ENCODE peak calls at places on chromosomes 1 and 21, in six cellular contexts. Y is fibroblast of lung, Q is epithelial cell of esophagus, A is tibial artery, C is fibroblast of villous mesenchyme, B is dorsolateral prefrontal cortex. M is an unnamed sample.

GRCh38 chr1:156242738-156243137 is 754 bp downstream of the BGLAP start:
- DNase-seq in Y (no peak), B (no peak), C (no peak), A (no peak), Q (no peak), M (no peak)

GRCh38 chr1:55400560-55400959 is 185.4 kb upstream of the USP24 start:
- DNase-seq in B (no peak), C (peak), Q (no peak), Y (no peak), A (no peak), M (no peak)

GRCh38 chr21:41678016-41678935 is 88.6 kb downstream of the RIPK4 start:
- DNase-seq in C (no peak), Y (peak), A (peak), B (no peak), Q (peak), M (peak)

GRCh38 chr1:46202975-46203737 is at the start of gene LURAP1:
- DNase-seq in C (peak), B (peak), Q (peak), A (peak), Y (peak), M (peak)

GRCh38 chr1:40017951-40018575 is 22.5 kb upstream of the CAP1 start:
- DNase-seq in C (no peak), B (no peak), Q (no peak), Y (no peak), A (no peak), M (no peak)

GRCh38 chr21:33708874-33709273 is 66.6 kb downstream of the ITSN1 start:
- DNase-seq in Q (no peak), A (no peak), B (no peak), Y (no peak), C (no peak), M (no peak)

GRCh38 chr1:101175886-101176285 is 60.9 kb upstream of the S1PR1 start:
- DNase-seq in Y (peak), C (no peak), A (no peak), Q (peak), B (no peak), M (no peak)

GRCh38 chr1:150957666-150958065 is 17.0 kb downstream of the CERS2 start:
- DNase-seq in C (no peak), A (no peak), Y (no peak), Q (no peak), B (no peak), M (no peak)

GRCh38 chr1:202214089-202214843 is 20.7 kb downstream of the LGR6 start:
- DNase-seq in B (no peak), C (no peak), A (no peak), Y (no peak), Q (no peak), M (no peak)

GRCh38 chr1:231937013-231937754 is 310.6 kb downstream of the DISC1 start:
- DNase-seq in A (no peak), B (no peak), Y (no peak), Q (no peak), C (no peak), M (no peak)

GRCh38 chr1:41341756-41342562 is 19.3 kb upstream of the FOXO6 start:
- DNase-seq in Y (peak), B (peak), A (no peak), Q (peak), C (peak), M (no peak)

DNA sequence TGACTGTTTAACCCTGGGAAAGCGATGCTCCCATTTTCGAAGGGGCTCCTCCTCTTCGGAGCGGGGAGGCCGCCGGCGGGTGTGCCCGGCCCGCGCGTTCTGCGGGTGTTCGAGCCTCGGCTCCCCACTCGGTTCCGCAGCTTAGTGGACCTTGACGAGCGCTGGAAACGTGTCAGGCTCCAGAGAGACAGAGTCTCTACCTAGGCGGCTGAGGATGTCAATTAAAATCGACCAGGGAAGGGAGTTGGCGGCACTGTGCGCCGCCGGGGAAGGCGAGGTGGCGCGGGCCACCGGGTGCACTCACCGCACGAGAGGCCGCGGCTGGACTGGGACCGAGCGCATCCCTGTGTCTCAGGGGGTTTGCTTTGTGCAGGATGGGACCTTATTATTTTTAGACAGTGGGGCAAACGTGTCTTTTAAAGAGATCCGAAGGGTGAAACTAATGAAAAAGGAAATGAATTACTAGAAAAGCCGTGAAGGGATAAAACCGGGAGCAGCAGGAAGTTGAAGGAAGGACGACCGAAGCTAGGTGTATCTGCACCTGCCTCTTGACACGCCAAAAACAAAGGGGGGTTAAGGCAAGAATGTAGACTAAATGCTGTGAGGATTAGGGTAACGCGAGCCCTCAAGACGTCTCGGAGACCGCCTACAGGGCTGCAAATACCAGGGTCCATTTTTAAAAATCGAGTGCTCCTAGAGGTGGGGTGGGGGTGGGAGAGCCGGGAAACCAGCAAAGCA is 5.6 kb downstream of the LHX4 start:
- DNase-seq in Q (no peak), B (no peak), A (peak), C (no peak), Y (no peak), M (no peak)
- H3K4me3 ChIP-seq in Q (no peak), B (no peak), A (no peak), C (no peak), Y (no peak), M (no peak)

DNA sequence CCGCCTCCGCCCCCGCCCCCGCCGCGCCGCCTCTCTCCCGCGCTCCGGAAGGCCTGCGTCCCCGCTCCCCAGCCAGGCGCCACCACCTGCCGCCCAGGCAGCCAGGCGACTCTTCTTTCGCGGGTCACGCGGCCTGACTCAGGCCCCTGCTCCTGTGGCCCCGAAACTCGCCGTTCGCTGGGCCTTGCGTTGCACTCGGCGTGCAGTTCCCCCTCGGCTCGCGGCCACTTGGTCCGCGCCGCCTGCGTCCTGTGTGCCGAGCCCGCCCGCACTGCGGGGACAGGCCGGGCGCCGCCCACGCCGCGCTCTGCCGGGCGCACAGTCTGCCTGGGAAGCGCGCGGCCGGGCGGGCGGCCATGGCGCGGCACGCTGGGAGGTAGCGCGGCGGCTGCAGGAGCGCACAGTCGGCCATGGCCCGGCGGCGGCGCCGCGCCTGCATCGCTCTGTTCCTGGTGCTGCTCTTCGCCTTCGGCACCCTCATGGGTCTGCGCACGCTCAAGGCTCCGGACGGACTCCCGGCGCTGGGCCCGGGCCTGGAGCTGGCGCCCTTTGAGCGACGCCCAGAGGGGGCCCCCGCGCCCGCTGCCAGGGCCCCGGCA is at the start of gene MANEAL:
- DNase-seq in Q (peak), C (peak), Y (peak), B (peak), A (peak), M (peak)
- H3K4me3 ChIP-seq in Q (peak), C (peak), Y (no peak), B (peak), A (peak), M (peak)

DNA sequence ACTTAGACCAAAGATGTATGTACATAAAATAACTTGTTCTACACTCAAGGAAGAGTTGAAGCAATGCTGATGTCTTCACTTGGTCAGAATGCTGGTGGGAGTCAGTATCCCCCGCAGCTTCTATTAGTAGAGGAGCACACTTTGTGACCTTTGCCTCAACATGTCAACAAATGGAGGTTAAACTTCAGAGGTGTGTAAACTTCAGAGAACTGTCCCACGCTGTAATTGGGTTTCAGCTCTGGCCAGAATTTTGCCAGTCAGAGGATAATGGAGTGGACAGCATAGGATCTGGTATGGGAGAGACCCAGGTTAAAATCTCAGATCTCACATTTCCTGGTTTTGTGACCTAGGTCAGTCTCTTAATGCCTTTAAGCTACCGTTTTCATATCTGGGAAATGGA is 107.6 kb upstream of the ZNF644 start:
- DNase-seq in Q (no peak), A (no peak), B (no peak), Y (no peak), C (no peak), M (no peak)
- H3K4me3 ChIP-seq in Q (no peak), A (no peak), B (no peak), Y (no peak), C (no peak), M (no peak)

DNA sequence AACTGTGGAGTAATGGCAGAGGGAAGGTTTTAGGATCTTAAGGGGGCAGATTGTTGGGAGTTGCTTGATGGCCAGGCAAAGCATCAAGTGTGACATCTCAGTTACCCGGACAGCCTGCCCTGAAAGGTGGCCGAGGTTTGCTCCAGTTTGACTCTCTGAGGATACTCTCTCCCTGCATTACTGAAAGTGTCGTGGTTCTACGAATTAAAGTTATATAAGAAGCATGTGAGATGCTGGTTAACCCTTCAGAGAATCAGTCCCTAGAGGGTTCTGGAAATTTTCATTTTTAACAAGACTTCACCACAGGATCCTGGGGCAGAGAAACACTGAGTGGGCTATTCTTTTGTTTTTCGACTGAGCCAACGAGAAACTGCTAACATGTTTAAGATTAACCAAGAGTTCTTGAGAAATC is 689 bp upstream of the ZNF644 start:
- DNase-seq in Q (no peak), C (no peak), Y (no peak), A (no peak), B (no peak), M (no peak)
- H3K4me3 ChIP-seq in Q (peak), C (peak), Y (peak), A (peak), B (peak), M (peak)

GRCh38 chr1:152457561-152457960 is 43.5 kb upstream of the CRNN start:
- DNase-seq in B (no peak), A (no peak), C (no peak), Q (no peak), Y (no peak), M (no peak)

GRCh38 chr1:152461544-152461943 is 47.5 kb upstream of the CRNN start:
- DNase-seq in Y (peak), C (peak), A (no peak), B (no peak), Q (peak), M (peak)

GRCh38 chr1:152460529-152460899 is 46.5 kb upstream of the CRNN start:
- DNase-seq in A (no peak), C (no peak), B (no peak), Q (no peak), Y (no peak), M (no peak)

GRCh38 chr1:152458384-152459185 is 44.5 kb upstream of the CRNN start:
- DNase-seq in Y (peak), Q (peak), C (peak), B (peak), A (peak), M (peak)

DNA sequence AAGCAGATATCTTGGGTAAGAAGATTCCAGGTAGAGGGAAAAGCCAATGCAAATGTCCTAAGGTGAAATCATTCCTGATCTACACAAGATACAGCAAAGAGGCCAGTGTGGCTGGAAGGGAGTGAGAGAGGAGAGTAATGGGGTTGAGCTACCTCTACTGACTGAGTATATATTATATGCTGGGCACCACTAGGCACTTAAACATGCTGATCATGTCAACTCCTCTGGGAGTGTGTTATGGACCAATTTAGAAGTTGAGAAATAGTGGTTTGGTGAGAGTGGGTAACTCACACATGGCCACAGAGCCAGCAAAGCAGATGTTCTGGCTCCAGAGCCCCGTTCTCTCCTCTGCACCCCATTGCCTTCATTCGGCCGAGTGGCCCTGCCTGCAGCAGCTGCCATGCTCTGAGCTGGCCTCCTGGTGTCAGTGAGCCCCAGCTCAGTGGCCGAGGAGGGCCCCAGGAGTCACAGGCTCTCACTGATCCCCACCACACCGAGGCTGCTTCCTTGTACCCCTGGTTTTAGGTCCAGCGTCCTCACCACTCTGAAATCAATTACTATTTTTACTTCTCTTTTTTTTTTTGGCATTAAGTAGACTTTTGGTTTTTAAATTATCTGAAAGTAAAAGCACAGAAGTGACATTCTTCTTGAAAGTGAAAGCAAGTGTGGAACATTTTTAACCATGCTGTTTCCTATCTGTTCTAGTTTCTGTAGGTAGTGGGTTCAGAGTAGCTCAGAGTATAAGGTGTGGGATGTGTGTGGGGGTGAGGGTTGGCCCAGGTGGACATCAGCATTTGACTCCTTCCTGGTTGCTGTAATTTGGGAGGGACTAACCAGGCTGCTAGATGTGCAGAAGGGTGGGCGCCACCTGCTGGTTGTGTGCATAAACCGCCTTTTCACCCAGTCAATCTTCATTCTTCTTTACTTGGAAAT is 45.8 kb upstream of the CRNN start:
- DNase-seq in C (peak), Q (peak), A (peak), Y (peak), B (peak), M (peak)
- H3K4me3 ChIP-seq in C (no peak), Q (no peak), A (peak), Y (no peak), B (peak), M (no peak)

GRCh38 chr1:32925360-32926142 is 24.4 kb upstream of the TMEM54 start:
- DNase-seq in Q (peak), A (no peak), Y (peak), B (no peak), C (no peak), M (no peak)
- H3K4me3 ChIP-seq in Q (no peak), A (no peak), Y (no peak), B (peak), C (no peak), M (no peak)

GRCh38 chr1:23502951-23503350 is 19.0 kb upstream of the ASAP3 start:
- DNase-seq in Q (no peak), B (no peak), Y (no peak), A (no peak), C (no peak), M (no peak)

GRCh38 chr1:23509896-23510295 is 21.1 kb downstream of the E2F2 start:
- DNase-seq in A (no peak), Y (no peak), C (no peak), Q (no peak), B (no peak), M (no peak)

GRCh38 chr1:23506376-23507107 is 22.6 kb upstream of the ASAP3 start:
- DNase-seq in Y (no peak), Q (peak), B (no peak), A (no peak), C (no peak), M (no peak)

GRCh38 chr1:23505851-23506250 is 21.9 kb upstream of the ASAP3 start:
- DNase-seq in A (no peak), Y (no peak), B (no peak), C (no peak), Q (no peak), M (no peak)
- H3K4me3 ChIP-seq in A (no peak), Y (no peak), B (no peak), C (no peak), Q (no peak), M (no peak)